ENCODE peak calls at places on chromosomes 11 and 22, in seven cellular contexts. R, I, D, K, B, W and X are unnamed samples.

GRCh38 chr11:65899356-65900124 is 648 bp downstream of the FOSL1 start:
- DNase-seq in R (peak; percentile 52), I (peak; percentile 75), D (peak; percentile 26), K (peak; percentile 88), B (no peak), W (peak; percentile 87), X (peak; percentile 82)

GRCh38 chr11:3228445-3228829 is 3.8 kb downstream of the MRGPRE start:
- DNase-seq in R (no peak), I (no peak), D (no peak), K (no peak), B (no peak), W (no peak), X (no peak)

GRCh38 chr11:73818838-73819237 is 31.2 kb downstream of the MRPL48 start:
- DNase-seq in R (no peak), I (no peak), D (no peak), K (peak; percentile 14), B (no peak), W (no peak), X (peak; percentile 56)

GRCh38 chr22:37940698-37941376 is 12.6 kb downstream of the C22orf23 start:
- DNase-seq in R (no peak), I (no peak), D (no peak), K (no peak), B (no peak), W (no peak), X (no peak)

GRCh38 chr11:71991494-71991893 is 7.2 kb upstream of the IL18BP start:
- DNase-seq in R (no peak), I (no peak), D (no peak), K (no peak), B (no peak), W (no peak), X (no peak)

GRCh38 chr22:30016596-30016995 is 63.7 kb upstream of the HORMAD2 start:
- DNase-seq in R (no peak), I (no peak), D (no peak), K (no peak), B (no peak), W (no peak), X (no peak)

GRCh38 chr11:10305964-10306918 is 1.4 kb downstream of the ADM start:
- DNase-seq in R (no peak), I (peak; percentile 15), D (no peak), K (peak; percentile 31), B (no peak), W (peak; percentile 21), X (no peak)

GRCh38 chr22:38652858-38653257 is 3.3 kb downstream of the FAM227A start:
- DNase-seq in R (no peak), I (no peak), D (no peak), K (no peak), B (no peak), W (peak; percentile 20), X (no peak)

GRCh38 chr11:13135385-13136271 is 126.5 kb downstream of the RASSF10 start:
- DNase-seq in R (no peak), I (no peak), D (no peak), K (no peak), B (no peak), W (no peak), X (peak; percentile 64)